ENCODE peak calls at places on chromosomes 2 and 18, in eight cellular contexts. V is upper lobe of left lung, E is GM23338, W is left lung, T is breast epithelium, K is tibial artery, G is MM.1S, L is pancreas. M is an unnamed sample. For H3K36me3 and H3K4me1, the result is how much of the 10 kb centered on the place peaks cover.

GRCh38 chr18:24075731-24076130 is 61.2 kb downstream of the TTC39C start:
- DNase-seq in V (no peak), E (no peak), W (no peak), L (no peak), G (no peak), K (no peak), T (no peak), M (no peak)

GRCh38 chr2:20634430-20635095 is 16.3 kb downstream of the HS1BP3 start:
- DNase-seq in L (peak), E (no peak), K (peak), V (peak), T (peak), G (no peak), W (no peak), M (no peak)

GRCh38 chr2:19536136-19536535 is 177.7 kb upstream of the OSR1 start:
- DNase-seq in K (no peak), W (no peak), G (no peak), V (no peak), L (no peak), E (no peak), T (no peak), M (no peak)

GRCh38 chr2:212794471-212794870 is 255.9 kb upstream of the ERBB4 start:
- DNase-seq in E (no peak), K (no peak), T (no peak), G (no peak), L (no peak), V (no peak), W (no peak), M (no peak)

GRCh38 chr18:46573156-46573555 is 83.9 kb downstream of the LOXHD1 start:
- DNase-seq in E (no peak), V (no peak), W (no peak), G (no peak), L (no peak), T (no peak), K (no peak), M (no peak)

GRCh38 chr2:136381722-136382633 is 264.0 kb upstream of the CXCR4 start:
- DNase-seq in K (no peak), W (peak), V (peak), L (no peak), G (peak), T (peak), E (no peak), M (peak)

GRCh38 chr2:77520981-77521380 is 1.2 kb downstream of the LRRTM4 start:
- DNase-seq in L (no peak), K (no peak), T (no peak), E (no peak), V (no peak), G (no peak), W (no peak), M (no peak)

GRCh38 chr2:229586746-229587705 is 127.3 kb downstream of the DNER start:
- DNase-seq in L (peak), W (peak), T (peak), V (peak), G (peak), E (peak), K (peak), M (no peak)

GRCh38 chr2:20153131-20153851 is 71.6 kb downstream of the SDC1 start:
- DNase-seq in E (no peak), L (no peak), T (no peak), W (no peak), V (no peak), K (no peak), G (no peak), M (no peak)

GRCh38 chr2:98803747-98804650 is 73.1 kb upstream of the MGAT4A start:
- DNase-seq in E (no peak), G (no peak), W (no peak), V (no peak), K (no peak), T (no peak), L (no peak), M (no peak)

GRCh38 chr2:64819774-64820688 is 166.3 kb upstream of the SERTAD2 start:
- DNase-seq in E (no peak), K (no peak), T (no peak), G (peak), W (no peak), V (no peak), L (no peak), M (peak)

GRCh38 chr2:155377178-155377780 is 678.8 kb downstream of the KCNJ3 start:
- DNase-seq in W (no peak), G (peak), V (no peak), T (no peak), E (peak), K (no peak), L (no peak), M (no peak)

GRCh38 chr2:25362564-25363145 is 20.9 kb upstream of the DNMT3A start:
- DNase-seq in W (peak), K (no peak), L (no peak), T (no peak), E (peak), V (peak), G (peak), M (no peak)

GRCh38 chr18:59067873-59068272 is 71.8 kb upstream of the SEC11C start:
- DNase-seq in W (no peak), K (no peak), E (peak), T (no peak), L (no peak), G (peak), V (no peak), M (no peak)

GRCh38 chr2:102473020-102473419 is at the start of gene SLC9A4:
- DNase-seq in E (peak), V (peak), G (peak), L (no peak), W (no peak), K (no peak), T (peak), M (peak)

GRCh38 chr18:31920326-31920725 is 22.6 kb downstream of the TRAPPC8 start:
- DNase-seq in T (no peak), V (no peak), G (no peak), L (no peak), W (no peak), E (no peak), K (no peak), M (no peak)

DNA sequence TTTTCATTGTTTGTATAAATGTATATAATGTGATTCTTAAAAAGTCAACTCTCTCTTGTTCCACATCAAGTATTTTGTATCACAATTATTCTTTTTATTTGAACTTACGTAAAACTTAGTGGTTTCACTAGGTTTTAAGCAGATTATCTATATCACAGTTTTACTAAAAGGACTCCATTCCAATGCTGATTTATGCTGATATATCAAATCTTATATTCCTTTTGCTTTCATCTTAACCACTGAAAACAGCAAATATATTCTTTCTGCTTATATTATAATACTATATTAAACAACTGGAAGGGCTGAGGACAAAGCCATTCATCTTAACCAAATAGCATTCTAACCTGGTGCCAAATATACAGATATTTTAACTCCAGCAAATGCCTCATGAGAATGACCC is 24.2 kb downstream of the TRAPPC8 start:
- DNase-seq in G (no peak), K (no peak), L (no peak), E (no peak), T (no peak), W (no peak), V (no peak), M (no peak)
- H3K36me3 ChIP-seq in G (under half), K (under half), L (under half), E (under half), T (under half), W (under half), V (under half), M (under half)

GRCh38 chr2:54594048-54594447 is 129.4 kb upstream of the EML6 start:
- DNase-seq in K (no peak), W (no peak), G (no peak), L (no peak), E (no peak), T (no peak), V (no peak), M (no peak)
- H3K4me1 ChIP-seq in K (under half), W (half or more), G (under half), L (under half), E (under half), T (under half), V (half or more), M (half or more)

DNA sequence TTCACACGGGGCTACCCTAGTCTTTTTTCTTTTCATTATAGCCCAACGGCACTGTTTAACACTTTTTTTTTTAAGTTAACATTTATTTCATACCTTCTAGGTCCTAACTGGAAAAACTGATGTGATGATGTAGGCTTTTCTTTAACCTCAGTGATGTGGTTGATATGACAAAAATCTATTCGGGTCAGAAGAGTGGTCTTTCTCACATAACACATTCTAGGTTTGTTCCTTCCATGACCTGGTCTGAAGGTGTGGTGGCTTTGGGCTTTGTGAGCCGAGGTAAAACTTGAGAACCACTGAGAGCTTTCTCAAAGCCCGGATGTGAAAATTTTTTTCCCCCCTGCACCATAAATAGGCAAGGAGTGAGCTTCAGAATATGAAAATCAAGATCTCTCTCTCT is 44.2 kb downstream of the GPD2 start:
- DNase-seq in G (peak), W (no peak), K (no peak), E (no peak), L (no peak), T (no peak), V (no peak), M (no peak)
- H3K27ac ChIP-seq in G (no peak), W (no peak), K (no peak), E (no peak), L (no peak), T (no peak), V (no peak), M (no peak)

DNA sequence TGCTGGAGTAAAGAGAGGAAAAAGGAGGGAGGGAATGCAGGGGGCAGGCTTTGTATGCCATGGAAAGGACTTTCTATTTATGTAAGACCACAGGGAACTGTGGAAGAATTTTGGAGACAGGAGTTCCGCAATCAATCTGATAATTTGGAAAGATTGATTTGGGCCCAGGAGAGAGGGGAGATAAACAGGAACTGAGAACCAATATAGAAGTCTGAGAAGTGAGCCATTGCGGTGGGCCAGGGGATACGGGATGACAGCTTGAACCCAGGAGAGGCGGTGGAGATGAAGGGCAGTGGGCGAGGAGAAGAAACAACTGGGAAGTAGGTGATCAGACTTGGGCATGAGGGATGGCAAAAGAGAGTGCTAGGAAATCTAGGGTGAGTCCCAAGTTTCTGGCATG is 23.7 kb downstream of the RASGRP3 start:
- DNase-seq in W (no peak), L (no peak), T (no peak), E (no peak), K (no peak), G (no peak), V (no peak), M (no peak)
- H3K36me3 ChIP-seq in W (under half), L (under half), T (under half), E (under half), K (under half), G (under half), V (under half), M (under half)

GRCh38 chr2:36807223-36807886 is 110.8 kb downstream of the VIT start:
- DNase-seq in V (no peak), K (no peak), T (no peak), E (no peak), W (no peak), L (no peak), G (no peak), M (no peak)
- H3K4me1 ChIP-seq in V (under half), K (under half), T (under half), E (under half), W (under half), L (under half), G (under half), M (under half)

GRCh38 chr2:187532333-187533120 is 21.7 kb downstream of the TFPI start:
- DNase-seq in E (no peak), T (no peak), G (no peak), K (no peak), L (no peak), W (no peak), V (no peak), M (no peak)
- H3K27ac ChIP-seq in E (no peak), T (no peak), G (no peak), K (peak), L (no peak), W (no peak), V (no peak), M (no peak)